ENCODE peak calls at places on chromosomes 12 and 14, in nine cellular contexts. N is GF-D8, P is ureter, I is H9, C is left cardiac atrium, M is astrocyte of the hippocampus, Z is NCI-H2171 treated with DMSO at 0.1 percent for 48 hours, U is iris pigment epithelial cell, F is amniotic stem cell. R is an unnamed sample.

GRCh38 chr12:29310899-29311298 is 70.1 kb downstream of the ERGIC2 start:
- DNase-seq in Z (no peak), C (no peak), M (no peak), N (no peak), P (no peak), U (no peak), I (no peak), F (no peak), R (no peak)

GRCh38 chr14:52422650-52423356 is 108.7 kb downstream of the PTGER2 start:
- DNase-seq in N (no peak), M (no peak), P (no peak), U (no peak), I (no peak), F (no peak), Z (no peak), C (no peak), R (no peak)

GRCh38 chr14:68548194-68549056 is 244.4 kb downstream of the ZFP36L1 start:
- DNase-seq in F (peak; percentile 89), M (peak; percentile 98), I (no peak), N (no peak), C (peak; percentile 93), P (peak; percentile 92), Z (no peak), U (peak; percentile 99), R (peak; percentile 46)

GRCh38 chr12:112941528-112942335 is 3.5 kb downstream of the OAS3 start:
- DNase-seq in I (no peak), C (no peak), Z (no peak), U (no peak), P (no peak), F (no peak), N (no peak), M (no peak), R (no peak)

GRCh38 chr12:30822385-30823139 is 67.8 kb upstream of the CAPRIN2 start:
- DNase-seq in P (peak; percentile 69), U (peak; percentile 47), M (peak; percentile 82), Z (no peak), F (peak; percentile 20), I (peak; percentile 79), C (peak; percentile 75), N (no peak), R (peak; percentile 75)

GRCh38 chr12:65100140-65100539 is 21.0 kb downstream of the WIF1 start:
- DNase-seq in N (no peak), Z (no peak), M (no peak), C (no peak), P (no peak), U (no peak), I (no peak), F (no peak), R (no peak)

GRCh38 chr12:55822228-55822627 is 4.4 kb downstream of the ORMDL2 start:
- DNase-seq in I (no peak), N (no peak), U (no peak), M (no peak), C (no peak), Z (peak; percentile 29), P (no peak), F (no peak), R (no peak)

GRCh38 chr12:4899361-4899760 is 10.3 kb upstream of the KCNA1 start:
- DNase-seq in F (no peak), C (no peak), N (no peak), P (no peak), M (peak; percentile 5), U (no peak), I (no peak), Z (no peak), R (no peak)

GRCh38 chr14:95255013-95255412 is 64.7 kb downstream of the CLMN start:
- DNase-seq in C (no peak), P (no peak), U (no peak), M (no peak), Z (no peak), N (no peak), F (no peak), I (peak; percentile 65), R (no peak)

GRCh38 chr12:1607940-1608782 is 13.8 kb upstream of the FBXL14 start:
- DNase-seq in I (peak; percentile 11), F (no peak), Z (peak; percentile 43), P (no peak), M (no peak), U (no peak), N (no peak), C (no peak), R (no peak)

GRCh38 chr14:74973003-74973614 is 17.7 kb upstream of the PGF start:
- DNase-seq in I (no peak), P (peak; percentile 70), Z (no peak), F (no peak), N (no peak), C (peak; percentile 84), M (peak; percentile 32), U (peak; percentile 50), R (no peak)

GRCh38 chr12:110079477-110080400 is 31.4 kb upstream of the C12orf76 start:
- DNase-seq in M (no peak), Z (no peak), I (no peak), F (no peak), N (peak; percentile 25), P (peak; percentile 47), C (peak; percentile 63), U (peak; percentile 62), R (peak; percentile 23)

GRCh38 chr12:34402899-34403705 is 380.8 kb downstream of the ALG10 start:
- DNase-seq in I (peak; percentile 6), M (no peak), U (no peak), C (peak; percentile 14), Z (no peak), P (peak; percentile 29), N (no peak), F (no peak), R (peak; percentile 51)

GRCh38 chr14:85554106-85554505 is 24.2 kb downstream of the FLRT2 start:
- DNase-seq in M (no peak), P (no peak), N (no peak), U (peak; percentile 70), Z (no peak), I (no peak), F (no peak), C (no peak), R (no peak)